ENCODE peak calls at places on chromosome 19, in four cellular contexts. C is stimulated activated CD4-positive, alpha-beta T cell treated with anti-CD3 and anti-CD28 coated beads, Interleukin-4, amount 100 ng/mL, for 24 hours; D is globus pallidus; A is occipital lobe. I is an unnamed sample.

GRCh38 chr19:47601180-47601904 is 7.6 kb upstream of the BICRA start:
- DNase-seq in C (no peak), D (no peak), A (no peak), I (no peak)

GRCh38 chr19:39167461-39168257 is 29.1 kb upstream of the NCCRP1 start:
- DNase-seq in C (no peak), D (no peak), A (no peak), I (no peak)

GRCh38 chr19:46000497-46001246 is 5.4 kb downstream of the CCDC61 start:
- DNase-seq in C (peak), D (peak), A (peak), I (no peak)

GRCh38 chr19:43623889-43624670 is 4.7 kb upstream of the ZNF428 start:
- DNase-seq in C (no peak), D (no peak), A (no peak), I (no peak)

GRCh38 chr19:13150919-13151604 is 851 bp downstream of the IER2 start:
- DNase-seq in C (peak), D (no peak), A (no peak), I (no peak)

GRCh38 chr19:35267818-35268545 is 780 bp upstream of the USF2 start:
- DNase-seq in C (peak), D (peak), A (no peak), I (peak)

GRCh38 chr19:3984584-3984907 is 717 bp downstream of the EEF2 start:
- DNase-seq in C (no peak), D (no peak), A (no peak), I (no peak)

GRCh38 chr19:48403606-48404005 is 10.1 kb downstream of the GRIN2D start:
- DNase-seq in C (peak), D (peak), A (peak), I (no peak)

GRCh38 chr19:2475018-2475701 is 767 bp upstream of the GADD45B start:
- DNase-seq in C (peak), D (no peak), A (peak), I (no peak)

GRCh38 chr19:10769533-10770491 is 51.9 kb downstream of the DNM2 start:
- DNase-seq in C (no peak), D (peak), A (peak), I (no peak)

GRCh38 chr19:17311455-17312248 is 2.3 kb downstream of the DDA1 start:
- DNase-seq in C (no peak), D (no peak), A (no peak), I (no peak)

GRCh38 chr19:11798391-11799296 is at the start of gene ZNF491:
- DNase-seq in C (peak), D (peak), A (peak), I (peak)

GRCh38 chr19:29478578-29479565 is 46.9 kb upstream of the VSTM2B start:
- DNase-seq in C (no peak), D (no peak), A (no peak), I (no peak)

GRCh38 chr19:57978586-57979289 is 4.4 kb upstream of the C19orf18 start:
- DNase-seq in C (no peak), D (no peak), A (no peak), I (no peak)

GRCh38 chr19:1134431-1134830 is 30.6 kb downstream of the GPX4 start:
- DNase-seq in C (no peak), D (no peak), A (no peak), I (no peak)

GRCh38 chr19:17766543-17767131 is 15.4 kb downstream of the FCHO1 start:
- DNase-seq in C (no peak), D (peak), A (no peak), I (peak)

GRCh38 chr19:4067396-4068057 is 828 bp upstream of the ZBTB7A start:
- DNase-seq in C (no peak), D (peak), A (no peak), I (no peak)

GRCh38 chr19:11381535-11382369 is 2.4 kb downstream of the EPOR start:
- DNase-seq in C (peak), D (no peak), A (peak), I (no peak)

GRCh38 chr19:43495082-43495481 is 9.5 kb downstream of the PHLDB3 start:
- DNase-seq in C (no peak), D (no peak), A (no peak), I (no peak)

GRCh38 chr19:51127032-51127431 is 2.3 kb downstream of the SIGLEC9 start:
- DNase-seq in C (no peak), D (no peak), A (no peak), I (no peak)

GRCh38 chr19:32404213-32404938 is 1.2 kb upstream of the DPY19L3 start:
- DNase-seq in C (no peak), D (no peak), A (no peak), I (no peak)

GRCh38 chr19:45506246-45506990 is 861 bp upstream of the VASP start:
- DNase-seq in C (peak), D (peak), A (peak), I (peak)

GRCh38 chr19:1265611-1266115 is 3.5 kb upstream of the CIRBP start:
- DNase-seq in C (peak), D (no peak), A (no peak), I (no peak)

GRCh38 chr19:13974073-13974472 is 21.8 kb downstream of the DCAF15 start:
- DNase-seq in C (peak), D (no peak), A (no peak), I (no peak)

GRCh38 chr19:16627194-16627927 is 643 bp downstream of the MED26 start:
- DNase-seq in C (peak), D (no peak), A (no peak), I (no peak)

GRCh38 chr19:15507068-15508034 is 974 bp upstream of the CYP4F22 start:
- DNase-seq in C (no peak), D (no peak), A (no peak), I (no peak)

GRCh38 chr19:35592226-35592625 is 6.3 kb downstream of the PMIS2 start:
- DNase-seq in C (peak), D (peak), A (no peak), I (no peak)

GRCh38 chr19:41311072-41311471 is 1.1 kb downstream of the CCDC97 start:
- DNase-seq in C (no peak), D (no peak), A (no peak), I (no peak)

GRCh38 chr19:40592170-40592569 is 9.0 kb upstream of the LTBP4 start:
- DNase-seq in C (no peak), D (no peak), A (no peak), I (no peak)

GRCh38 chr19:51994048-51994644 is 7.5 kb upstream of the ZNF350 start:
- DNase-seq in C (no peak), D (no peak), A (no peak), I (no peak)

GRCh38 chr19:406121-406711 is 2.7 kb downstream of the C2CD4C start:
- DNase-seq in C (no peak), D (no peak), A (no peak), I (no peak)

I was measured in AG09319.